ENCODE peak calls at places on chromosomes 7 and 10, in five cellular contexts. P is IMR-90, E is mucosa of descending colon, X is left ventricle myocardium inferior, Z is lower lobe of right lung. T is an unnamed sample. For H3K4me1, the result is how much of the 10 kb centered on the place peaks cover.

GRCh38 chr10:38102889-38103288 is 8.8 kb downstream of the ZNF37A start:
- DNase-seq in X (no peak), P (no peak), E (no peak), Z (no peak), T (no peak)

GRCh38 chr10:101267336-101267735 is 38.1 kb upstream of the LBX1 start:
- DNase-seq in X (no peak), Z (no peak), P (no peak), E (no peak), T (no peak)

GRCh38 chr10:12320892-12321291 is 28.5 kb upstream of the CAMK1D start:
- DNase-seq in E (no peak), Z (no peak), P (no peak), X (no peak), T (no peak)

GRCh38 chr7:15921576-15921975 is 235.1 kb upstream of the MEOX2 start:
- DNase-seq in X (no peak), E (no peak), Z (no peak), P (peak), T (no peak)

GRCh38 chr7:119026391-119026790 is 801.9 kb downstream of the ANKRD7 start:
- DNase-seq in P (no peak), Z (no peak), X (no peak), E (no peak), T (no peak)

GRCh38 chr7:159022238-159022993 is 122.3 kb downstream of the VIPR2 start:
- DNase-seq in X (no peak), Z (no peak), E (peak), P (no peak), T (peak)

GRCh38 chr7:151941009-151941408 is 15.2 kb upstream of the GALNTL5 start:
- DNase-seq in X (no peak), P (no peak), E (no peak), Z (no peak), T (no peak)

GRCh38 chr10:21087476-21087875 is 190.4 kb upstream of the NEBL start:
- DNase-seq in P (no peak), X (no peak), E (no peak), Z (no peak), T (no peak)

GRCh38 chr10:32349968-32350738 is 3.2 kb upstream of the EPC1 start:
- DNase-seq in Z (no peak), E (no peak), P (no peak), X (no peak), T (no peak)

GRCh38 chr7:33250421-33250827 is 121.1 kb downstream of the BBS9 start:
- DNase-seq in Z (no peak), X (no peak), E (no peak), P (peak), T (no peak)

GRCh38 chr10:125629758-125630376 is 53.1 kb downstream of the TEX36 start:
- DNase-seq in X (no peak), P (peak), E (no peak), Z (no peak), T (no peak)

GRCh38 chr7:106812027-106812643 is 52.9 kb upstream of the PIK3CG start:
- DNase-seq in P (no peak), E (no peak), X (peak), Z (peak), T (no peak)

GRCh38 chr7:43077732-43078391 is 34.6 kb upstream of the HECW1 start:
- DNase-seq in X (no peak), E (no peak), Z (no peak), P (peak), T (no peak)

GRCh38 chr7:40204581-40204980 is 69.8 kb downstream of the SUGCT start:
- DNase-seq in E (no peak), P (no peak), Z (no peak), X (no peak), T (no peak)

GRCh38 chr7:151410405-151411390 is 860 bp upstream of the WDR86 start:
- DNase-seq in P (no peak), X (no peak), E (peak), Z (no peak), T (peak)

GRCh38 chr10:34731885-34732701 is 83.0 kb downstream of the PARD3 start:
- DNase-seq in P (peak), X (no peak), Z (no peak), E (no peak), T (no peak)

GRCh38 chr10:90856964-90857634 is 740 bp downstream of the HTR7 start:
- DNase-seq in P (no peak), Z (no peak), X (no peak), E (no peak), T (peak)

GRCh38 chr7:151818674-151819519 is 58.0 kb downstream of the PRKAG2 start:
- DNase-seq in E (no peak), Z (peak), P (no peak), X (no peak), T (peak)

GRCh38 chr10:126199221-126199998 is 188.9 kb downstream of the ADAM12 start:
- DNase-seq in P (peak), E (no peak), X (no peak), Z (no peak), T (no peak)

GRCh38 chr10:74586088-74586585 is 240.3 kb upstream of the KAT6B start:
- DNase-seq in E (no peak), Z (no peak), X (no peak), P (peak), T (no peak)

GRCh38 chr7:1710936-1711335 is 40.9 kb downstream of the ELFN1 start:
- DNase-seq in Z (no peak), E (no peak), X (no peak), P (no peak), T (peak)

GRCh38 chr7:144454256-144455039 is 51.0 kb upstream of the NOBOX start:
- DNase-seq in X (no peak), P (no peak), Z (no peak), E (no peak), T (no peak)

GRCh38 chr7:1668486-1668931 is 1.6 kb upstream of the ELFN1 start:
- DNase-seq in Z (peak), E (peak), X (peak), P (no peak), T (no peak)

GRCh38 chr10:32038777-32039176 is 17.4 kb downstream of the KIF5B start:
- DNase-seq in X (no peak), E (no peak), P (peak), Z (no peak), T (no peak)

GRCh38 chr10:117000580-117000979 is 4.4 kb downstream of the SHTN1 start:
- DNase-seq in P (no peak), E (no peak), X (no peak), Z (no peak), T (no peak)

GRCh38 chr7:41584746-41585145 is 118.1 kb downstream of the INHBA start:
- DNase-seq in E (no peak), X (no peak), P (peak), Z (no peak), T (no peak)

GRCh38 chr7:111903016-111903415 is 303.2 kb downstream of the DOCK4 start:
- DNase-seq in Z (no peak), X (no peak), E (no peak), P (no peak), T (no peak)

GRCh38 chr10:8187171-8187666 is 132.7 kb downstream of the GATA3 start:
- DNase-seq in E (no peak), X (no peak), Z (no peak), P (no peak), T (no peak)

GRCh38 chr10:16995867-16996529 is 133.6 kb downstream of the CUBN start:
- DNase-seq in P (peak), Z (no peak), X (no peak), E (no peak), T (no peak)

GRCh38 chr10:61923210-61924024 is 21.9 kb downstream of the ARID5B start:
- DNase-seq in P (peak), E (no peak), Z (no peak), X (no peak), T (no peak)

GRCh38 chr10:124632064-124632531 is 112.1 kb downstream of the FAM53B start:
- DNase-seq in P (no peak), E (no peak), Z (peak), X (peak), T (no peak)

DNA sequence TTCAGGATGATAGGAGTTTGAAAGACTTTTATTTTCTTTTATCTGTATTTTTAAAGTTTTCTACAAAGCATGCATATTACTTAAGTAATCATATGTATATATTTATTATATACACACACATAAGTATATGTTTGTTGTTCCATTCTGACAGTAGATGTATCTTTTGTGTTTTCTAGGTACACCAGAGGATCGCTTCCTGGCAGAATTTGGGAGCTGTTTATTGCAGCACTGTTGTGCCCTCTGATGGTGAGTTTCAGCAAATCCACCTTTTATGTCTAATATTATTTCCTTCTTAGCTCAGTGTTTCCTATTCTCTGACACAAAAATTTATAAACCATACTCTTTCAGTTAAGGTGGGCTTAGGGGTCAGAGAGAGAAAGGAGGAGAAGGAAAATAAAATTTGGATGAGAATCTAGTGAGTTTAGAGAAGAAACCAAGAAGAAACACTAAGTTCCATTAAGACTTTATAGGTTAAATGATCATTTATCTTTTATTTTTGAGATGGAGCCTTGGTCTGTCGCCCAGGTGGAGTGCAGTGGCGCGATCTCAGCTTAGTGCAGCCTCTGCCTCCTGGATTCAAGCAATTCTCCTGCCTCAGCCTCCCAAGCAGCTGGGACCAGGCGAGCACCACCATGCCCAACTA is 59.2 kb upstream of the OIT3 start:
- DNase-seq in Z (no peak), P (peak), E (no peak), X (no peak), T (no peak)
- TF ChIP-seq CTCF in Z (peak), P (peak), E (no peak), X (peak), T (peak)

GRCh38 chr7:133491846-133492652 is 239.2 kb downstream of the EXOC4 start:
- DNase-seq in E (no peak), Z (no peak), X (no peak), P (peak), T (no peak)

GRCh38 chr7:133484135-133484534 is 231.3 kb downstream of the EXOC4 start:
- DNase-seq in E (no peak), X (no peak), P (no peak), Z (no peak), T (no peak)

GRCh38 chr7:133491319-133491718 is 238.4 kb downstream of the EXOC4 start:
- DNase-seq in Z (no peak), E (no peak), X (no peak), P (no peak), T (no peak)

GRCh38 chr7:133489906-133490305 is 237.0 kb downstream of the EXOC4 start:
- DNase-seq in Z (no peak), X (no peak), P (no peak), E (no peak), T (no peak)
- H3K4me3 ChIP-seq in Z (no peak), X (no peak), P (no peak), E (no peak), T (no peak)

GRCh38 chr7:605661-606450 is 86.2 kb upstream of the PDGFA start:
- DNase-seq in X (no peak), Z (no peak), P (no peak), E (peak), T (peak)
- H3K4me1 ChIP-seq in X (half or more), Z (half or more), P (under half), E (under half), T (under half)

DNA sequence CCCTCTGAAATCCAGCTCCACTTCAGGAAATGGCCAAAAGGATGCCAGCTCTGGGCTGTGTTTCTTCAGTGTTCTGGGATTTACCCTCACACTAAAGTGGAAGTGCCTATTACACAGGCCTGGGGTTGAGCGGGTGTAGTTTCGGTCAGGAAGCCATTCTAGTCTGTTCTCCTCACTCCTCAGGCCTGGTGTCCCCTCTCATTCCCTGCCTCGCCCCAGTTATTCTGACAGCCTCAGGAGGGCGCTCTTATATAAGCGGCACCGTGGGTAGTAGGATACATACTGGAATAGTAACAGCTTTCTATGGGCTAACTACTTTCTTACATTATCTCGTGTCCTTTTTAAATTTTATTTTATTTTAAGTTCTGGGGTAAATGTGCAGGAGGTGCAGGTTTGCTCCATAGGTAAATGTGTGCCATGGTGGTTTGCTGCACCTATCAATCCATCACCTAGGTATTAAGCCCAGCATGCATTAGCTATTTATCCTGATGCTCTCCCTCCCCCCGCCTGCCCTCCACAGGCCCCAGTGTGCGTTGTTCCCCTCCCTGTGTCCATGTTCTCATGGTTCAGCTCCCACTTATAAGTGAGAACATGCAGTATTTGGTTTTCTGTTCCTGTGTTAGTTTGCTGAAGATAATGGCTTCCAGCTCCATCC is 12.2 kb upstream of the LGI1 start:
- DNase-seq in P (no peak), X (no peak), Z (no peak), E (no peak), T (no peak)
- TF ChIP-seq CTCF in P (peak), X (no peak), Z (no peak), E (no peak), T (no peak)

DNA sequence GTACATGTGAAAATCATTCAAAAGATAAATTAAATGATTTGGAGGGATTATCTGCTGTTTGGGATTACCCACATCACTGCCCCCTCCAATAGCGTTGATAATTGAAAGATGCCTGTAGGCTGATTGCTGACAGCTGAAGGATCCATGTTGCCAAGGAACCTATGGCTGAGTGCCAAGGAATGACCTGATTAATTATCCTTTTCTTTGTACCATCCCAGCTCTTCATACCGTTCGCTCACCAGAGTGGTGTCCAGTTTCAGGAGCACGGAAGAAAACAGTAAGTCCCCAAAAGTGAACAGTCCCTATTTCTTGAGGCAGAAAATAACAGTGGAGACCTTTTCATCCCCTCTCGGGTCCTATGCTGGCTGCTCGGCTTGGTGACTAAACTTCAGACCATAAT is 108.7 kb downstream of the SPAG6 start:
- DNase-seq in Z (no peak), E (no peak), P (no peak), X (no peak), T (no peak)
- H3K4me3 ChIP-seq in Z (no peak), E (no peak), P (no peak), X (no peak), T (no peak)

DNA sequence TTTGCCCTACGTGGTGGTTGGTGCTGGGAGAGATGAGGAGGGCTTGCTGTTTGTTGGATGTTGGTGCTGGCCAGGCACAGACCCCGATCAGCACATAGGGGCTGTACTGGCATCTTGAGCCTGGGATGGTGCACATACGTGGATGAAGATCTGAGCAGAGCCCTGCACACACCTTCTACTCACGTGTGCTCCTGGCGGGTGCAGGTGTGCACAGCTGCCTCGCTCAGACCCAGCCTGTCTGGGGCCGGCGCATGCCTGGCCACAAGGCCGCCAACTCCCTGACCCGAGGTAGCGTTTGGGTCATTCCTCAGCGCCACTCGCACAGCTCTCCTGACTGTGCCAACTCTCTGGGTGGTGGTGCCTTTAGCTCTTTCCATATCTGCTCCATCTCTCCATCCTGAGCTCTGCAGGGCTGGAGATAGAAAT is 18.6 kb downstream of the PALD1 start:
- DNase-seq in X (no peak), P (no peak), E (no peak), Z (no peak), T (no peak)
- H3K4me1 ChIP-seq in X (half or more), P (under half), E (under half), Z (half or more), T (under half)

GRCh38 chr10:11104772-11105675 is 87.4 kb downstream of the CELF2 start:
- DNase-seq in X (no peak), E (no peak), P (no peak), Z (no peak), T (no peak)
- TF ChIP-seq CTCF in X (no peak), E (no peak), P (no peak), Z (no peak), T (no peak)

T was measured in kidney.